ENCODE peak calls at places on chromosome X, in eight cellular contexts. One of them, this sample, is unnamed.

GRCh38 chrX:15474058-15474457 is 19.1 kb downstream of the PIR start:
- DNase-seq in activated B cell treated with CpG ODN at 0.5 μM for 24 hours: no peak
- DNase-seq in testis: no peak
- DNase-seq in CD4-positive, alpha-beta T cell: no peak
- DNase-seq in neural progenitor cell: no peak
- DNase-seq in SK-N-SH: no peak
- DNase-seq in coronary artery: no peak
- DNase-seq in CD8-positive, alpha-beta T cell: no peak
- DNase-seq in this sample: no peak

GRCh38 chrX:115387327-115387726 is 97.8 kb downstream of the LUZP4 start:
- DNase-seq in testis: no peak
- DNase-seq in SK-N-SH: no peak
- DNase-seq in neural progenitor cell: no peak
- DNase-seq in activated B cell treated with CpG ODN at 0.5 μM for 24 hours: no peak
- DNase-seq in CD8-positive, alpha-beta T cell: no peak
- DNase-seq in coronary artery: no peak
- DNase-seq in CD4-positive, alpha-beta T cell: no peak
- DNase-seq in this sample: no peak

GRCh38 chrX:72238183-72238582 is 644 bp downstream of the ERCC6L start:
- DNase-seq in activated B cell treated with CpG ODN at 0.5 μM for 24 hours: no peak
- DNase-seq in testis: no peak
- DNase-seq in neural progenitor cell: no peak
- DNase-seq in CD4-positive, alpha-beta T cell: no peak
- DNase-seq in SK-N-SH: no peak
- DNase-seq in coronary artery: no peak
- DNase-seq in CD8-positive, alpha-beta T cell: no peak
- DNase-seq in this sample: no peak

GRCh38 chrX:39957816-39958561 is 139.8 kb downstream of the BCOR start:
- DNase-seq in activated B cell treated with CpG ODN at 0.5 μM for 24 hours: no peak
- DNase-seq in testis: no peak
- DNase-seq in SK-N-SH: no peak
- DNase-seq in coronary artery: no peak
- DNase-seq in neural progenitor cell: no peak
- DNase-seq in CD8-positive, alpha-beta T cell: no peak
- DNase-seq in CD4-positive, alpha-beta T cell: no peak
- DNase-seq in this sample: no peak

GRCh38 chrX:35890699-35891098 is 28.8 kb upstream of the CFAP47 start:
- DNase-seq in coronary artery: no peak
- DNase-seq in CD4-positive, alpha-beta T cell: no peak
- DNase-seq in SK-N-SH: peak
- DNase-seq in CD8-positive, alpha-beta T cell: no peak
- DNase-seq in activated B cell treated with CpG ODN at 0.5 μM for 24 hours: no peak
- DNase-seq in testis: peak
- DNase-seq in neural progenitor cell: peak
- DNase-seq in this sample: no peak

GRCh38 chrX:69318651-69319305 is 153.5 kb upstream of the PJA1 start:
- DNase-seq in testis: no peak
- DNase-seq in CD8-positive, alpha-beta T cell: no peak
- DNase-seq in activated B cell treated with CpG ODN at 0.5 μM for 24 hours: no peak
- DNase-seq in CD4-positive, alpha-beta T cell: no peak
- DNase-seq in SK-N-SH: peak
- DNase-seq in neural progenitor cell: no peak
- DNase-seq in coronary artery: peak
- DNase-seq in this sample: no peak

GRCh38 chrX:118730500-118731247 is 3.3 kb downstream of the IL13RA1 start:
- DNase-seq in CD4-positive, alpha-beta T cell: no peak
- DNase-seq in CD8-positive, alpha-beta T cell: no peak
- DNase-seq in neural progenitor cell: no peak
- DNase-seq in SK-N-SH: no peak
- DNase-seq in activated B cell treated with CpG ODN at 0.5 μM for 24 hours: no peak
- DNase-seq in coronary artery: no peak
- DNase-seq in testis: no peak
- DNase-seq in this sample: no peak

GRCh38 chrX:10447577-10448214 is 172.7 kb downstream of the MID1 start:
- DNase-seq in CD8-positive, alpha-beta T cell: no peak
- DNase-seq in CD4-positive, alpha-beta T cell: no peak
- DNase-seq in testis: no peak
- DNase-seq in neural progenitor cell: no peak
- DNase-seq in activated B cell treated with CpG ODN at 0.5 μM for 24 hours: no peak
- DNase-seq in coronary artery: no peak
- DNase-seq in SK-N-SH: no peak
- DNase-seq in this sample: no peak

GRCh38 chrX:18537068-18537467 is 111.7 kb downstream of the CDKL5 start:
- DNase-seq in CD4-positive, alpha-beta T cell: no peak
- DNase-seq in neural progenitor cell: no peak
- DNase-seq in activated B cell treated with CpG ODN at 0.5 μM for 24 hours: no peak
- DNase-seq in coronary artery: no peak
- DNase-seq in SK-N-SH: no peak
- DNase-seq in CD8-positive, alpha-beta T cell: no peak
- DNase-seq in testis: no peak
- DNase-seq in this sample: no peak

GRCh38 chrX:125295337-125295736 is 24.3 kb upstream of the TEX13C start:
- DNase-seq in testis: no peak
- DNase-seq in CD8-positive, alpha-beta T cell: no peak
- DNase-seq in CD4-positive, alpha-beta T cell: no peak
- DNase-seq in coronary artery: no peak
- DNase-seq in SK-N-SH: no peak
- DNase-seq in activated B cell treated with CpG ODN at 0.5 μM for 24 hours: no peak
- DNase-seq in neural progenitor cell: no peak
- DNase-seq in this sample: no peak

GRCh38 chrX:87798039-87798438 is 280.4 kb downstream of the KLHL4 start:
- DNase-seq in coronary artery: no peak
- DNase-seq in testis: no peak
- DNase-seq in SK-N-SH: no peak
- DNase-seq in activated B cell treated with CpG ODN at 0.5 μM for 24 hours: no peak
- DNase-seq in CD4-positive, alpha-beta T cell: no peak
- DNase-seq in neural progenitor cell: no peak
- DNase-seq in CD8-positive, alpha-beta T cell: no peak
- DNase-seq in this sample: no peak

GRCh38 chrX:123743312-123743711 is 10.5 kb upstream of the THOC2 start:
- DNase-seq in CD4-positive, alpha-beta T cell: no peak
- DNase-seq in coronary artery: no peak
- DNase-seq in neural progenitor cell: no peak
- DNase-seq in SK-N-SH: no peak
- DNase-seq in testis: no peak
- DNase-seq in CD8-positive, alpha-beta T cell: no peak
- DNase-seq in activated B cell treated with CpG ODN at 0.5 μM for 24 hours: no peak
- DNase-seq in this sample: no peak

GRCh38 chrX:16771483-16772398 is 14.5 kb upstream of the TXLNG start:
- DNase-seq in neural progenitor cell: peak
- DNase-seq in testis: no peak
- DNase-seq in CD8-positive, alpha-beta T cell: no peak
- DNase-seq in CD4-positive, alpha-beta T cell: no peak
- DNase-seq in coronary artery: no peak
- DNase-seq in activated B cell treated with CpG ODN at 0.5 μM for 24 hours: no peak
- DNase-seq in SK-N-SH: peak
- DNase-seq in this sample: no peak

GRCh38 chrX:48540015-48540350 is 469 bp downstream of the TBC1D25 start:
- DNase-seq in neural progenitor cell: no peak
- DNase-seq in activated B cell treated with CpG ODN at 0.5 μM for 24 hours: no peak
- DNase-seq in CD4-positive, alpha-beta T cell: peak
- DNase-seq in coronary artery: peak
- DNase-seq in SK-N-SH: peak
- DNase-seq in testis: peak
- DNase-seq in CD8-positive, alpha-beta T cell: peak
- DNase-seq in this sample: peak

GRCh38 chrX:31590581-31591113 is 518.8 kb upstream of the FTHL17 start:
- DNase-seq in testis: no peak
- DNase-seq in CD8-positive, alpha-beta T cell: no peak
- DNase-seq in neural progenitor cell: no peak
- DNase-seq in coronary artery: no peak
- DNase-seq in CD4-positive, alpha-beta T cell: no peak
- DNase-seq in activated B cell treated with CpG ODN at 0.5 μM for 24 hours: no peak
- DNase-seq in SK-N-SH: no peak
- DNase-seq in this sample: no peak

GRCh38 chrX:71183341-71183740 is 38.7 kb downstream of the NLGN3 start:
- DNase-seq in CD4-positive, alpha-beta T cell: no peak
- DNase-seq in testis: no peak
- DNase-seq in neural progenitor cell: peak
- DNase-seq in CD8-positive, alpha-beta T cell: no peak
- DNase-seq in activated B cell treated with CpG ODN at 0.5 μM for 24 hours: no peak
- DNase-seq in SK-N-SH: no peak
- DNase-seq in coronary artery: no peak
- DNase-seq in this sample: no peak

GRCh38 chrX:107675365-107675654 is 47.0 kb downstream of the PRPS1 start:
- DNase-seq in CD8-positive, alpha-beta T cell: no peak
- DNase-seq in SK-N-SH: no peak
- DNase-seq in CD4-positive, alpha-beta T cell: no peak
- DNase-seq in activated B cell treated with CpG ODN at 0.5 μM for 24 hours: no peak
- DNase-seq in testis: no peak
- DNase-seq in coronary artery: no peak
- DNase-seq in neural progenitor cell: no peak
- DNase-seq in this sample: no peak

GRCh38 chrX:68646421-68646820 is 1.0 kb upstream of the STARD8 start:
- DNase-seq in neural progenitor cell: no peak
- DNase-seq in SK-N-SH: no peak
- DNase-seq in testis: no peak
- DNase-seq in CD8-positive, alpha-beta T cell: no peak
- DNase-seq in CD4-positive, alpha-beta T cell: no peak
- DNase-seq in activated B cell treated with CpG ODN at 0.5 μM for 24 hours: no peak
- DNase-seq in coronary artery: no peak
- DNase-seq in this sample: no peak

GRCh38 chrX:78104447-78105176 is 564 bp downstream of the PGK1 start:
- DNase-seq in CD8-positive, alpha-beta T cell: peak
- DNase-seq in activated B cell treated with CpG ODN at 0.5 μM for 24 hours: no peak
- DNase-seq in CD4-positive, alpha-beta T cell: no peak
- DNase-seq in testis: peak
- DNase-seq in coronary artery: peak
- DNase-seq in SK-N-SH: peak
- DNase-seq in neural progenitor cell: peak
- DNase-seq in this sample: peak

GRCh38 chrX:23634181-23634580 is 33.1 kb upstream of the PRDX4 start:
- DNase-seq in CD4-positive, alpha-beta T cell: no peak
- DNase-seq in neural progenitor cell: no peak
- DNase-seq in activated B cell treated with CpG ODN at 0.5 μM for 24 hours: no peak
- DNase-seq in CD8-positive, alpha-beta T cell: no peak
- DNase-seq in testis: no peak
- DNase-seq in SK-N-SH: peak
- DNase-seq in coronary artery: no peak
- DNase-seq in this sample: no peak

GRCh38 chrX:28590394-28590793 is 3.1 kb downstream of the IL1RAPL1 start:
- DNase-seq in coronary artery: no peak
- DNase-seq in neural progenitor cell: peak
- DNase-seq in activated B cell treated with CpG ODN at 0.5 μM for 24 hours: no peak
- DNase-seq in SK-N-SH: no peak
- DNase-seq in testis: no peak
- DNase-seq in CD4-positive, alpha-beta T cell: no peak
- DNase-seq in CD8-positive, alpha-beta T cell: no peak
- DNase-seq in this sample: no peak

GRCh38 chrX:106608016-106608415 is 3.8 kb upstream of the RADX start:
- DNase-seq in activated B cell treated with CpG ODN at 0.5 μM for 24 hours: no peak
- DNase-seq in CD8-positive, alpha-beta T cell: peak
- DNase-seq in coronary artery: no peak
- DNase-seq in neural progenitor cell: peak
- DNase-seq in testis: no peak
- DNase-seq in SK-N-SH: no peak
- DNase-seq in CD4-positive, alpha-beta T cell: no peak
- DNase-seq in this sample: no peak

GRCh38 chrX:154596290-154596929 is 11.5 kb downstream of the CTAG1A start:
- DNase-seq in testis: no peak
- DNase-seq in activated B cell treated with CpG ODN at 0.5 μM for 24 hours: no peak
- DNase-seq in coronary artery: peak
- DNase-seq in CD8-positive, alpha-beta T cell: no peak
- DNase-seq in neural progenitor cell: peak
- DNase-seq in CD4-positive, alpha-beta T cell: no peak
- DNase-seq in SK-N-SH: no peak
- DNase-seq in this sample: no peak
- TF ChIP-seq CTCF in testis: no peak
- TF ChIP-seq CTCF in activated B cell treated with CpG ODN at 0.5 μM for 24 hours: no peak
- TF ChIP-seq CTCF in coronary artery: no peak
- TF ChIP-seq CTCF in CD8-positive, alpha-beta T cell: no peak
- TF ChIP-seq CTCF in neural progenitor cell: no peak
- TF ChIP-seq CTCF in CD4-positive, alpha-beta T cell: no peak
- TF ChIP-seq CTCF in SK-N-SH: no peak
- TF ChIP-seq CTCF in this sample: no peak

DNA sequence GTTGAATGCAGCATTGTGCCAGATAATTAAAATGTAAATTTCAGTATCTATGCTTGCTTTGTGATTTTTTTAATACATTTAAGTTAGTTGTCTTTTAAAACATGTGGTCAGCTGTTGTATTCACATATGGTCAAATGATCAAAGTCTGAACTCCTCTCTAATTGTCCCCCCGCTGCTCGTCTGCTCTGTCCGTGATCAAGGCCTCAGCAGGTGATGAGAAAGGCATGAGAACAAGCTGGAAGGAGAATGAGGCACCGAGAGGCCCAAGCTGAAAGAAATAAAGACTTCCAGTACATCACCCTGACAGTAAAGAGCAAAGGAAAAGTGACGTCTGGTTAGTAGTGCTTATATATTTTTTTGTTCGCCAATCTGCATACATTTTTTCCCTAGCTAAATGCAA is 181.3 kb downstream of the ZIC3 start:
- DNase-seq in coronary artery: no peak
- DNase-seq in CD4-positive, alpha-beta T cell: no peak
- DNase-seq in testis: no peak
- DNase-seq in neural progenitor cell: peak
- DNase-seq in CD8-positive, alpha-beta T cell: no peak
- DNase-seq in SK-N-SH: no peak
- DNase-seq in activated B cell treated with CpG ODN at 0.5 μM for 24 hours: no peak
- DNase-seq in this sample: no peak
- TF ChIP-seq CTCF in coronary artery: no peak
- TF ChIP-seq CTCF in CD4-positive, alpha-beta T cell: no peak
- TF ChIP-seq CTCF in testis: no peak
- TF ChIP-seq CTCF in neural progenitor cell: no peak
- TF ChIP-seq CTCF in CD8-positive, alpha-beta T cell: no peak
- TF ChIP-seq CTCF in SK-N-SH: no peak
- TF ChIP-seq CTCF in activated B cell treated with CpG ODN at 0.5 μM for 24 hours: no peak
- TF ChIP-seq CTCF in this sample: no peak

GRCh38 chrX:129609395-129609794 is 45.4 kb downstream of the APLN start:
- DNase-seq in CD8-positive, alpha-beta T cell: no peak
- DNase-seq in coronary artery: no peak
- DNase-seq in neural progenitor cell: no peak
- DNase-seq in activated B cell treated with CpG ODN at 0.5 μM for 24 hours: no peak
- DNase-seq in CD4-positive, alpha-beta T cell: no peak
- DNase-seq in SK-N-SH: no peak
- DNase-seq in testis: no peak
- DNase-seq in this sample: no peak
- TF ChIP-seq CTCF in CD8-positive, alpha-beta T cell: no peak
- TF ChIP-seq CTCF in coronary artery: no peak
- TF ChIP-seq CTCF in neural progenitor cell: no peak
- TF ChIP-seq CTCF in activated B cell treated with CpG ODN at 0.5 μM for 24 hours: no peak
- TF ChIP-seq CTCF in CD4-positive, alpha-beta T cell: no peak
- TF ChIP-seq CTCF in SK-N-SH: peak
- TF ChIP-seq CTCF in testis: no peak
- TF ChIP-seq CTCF in this sample: no peak

DNA sequence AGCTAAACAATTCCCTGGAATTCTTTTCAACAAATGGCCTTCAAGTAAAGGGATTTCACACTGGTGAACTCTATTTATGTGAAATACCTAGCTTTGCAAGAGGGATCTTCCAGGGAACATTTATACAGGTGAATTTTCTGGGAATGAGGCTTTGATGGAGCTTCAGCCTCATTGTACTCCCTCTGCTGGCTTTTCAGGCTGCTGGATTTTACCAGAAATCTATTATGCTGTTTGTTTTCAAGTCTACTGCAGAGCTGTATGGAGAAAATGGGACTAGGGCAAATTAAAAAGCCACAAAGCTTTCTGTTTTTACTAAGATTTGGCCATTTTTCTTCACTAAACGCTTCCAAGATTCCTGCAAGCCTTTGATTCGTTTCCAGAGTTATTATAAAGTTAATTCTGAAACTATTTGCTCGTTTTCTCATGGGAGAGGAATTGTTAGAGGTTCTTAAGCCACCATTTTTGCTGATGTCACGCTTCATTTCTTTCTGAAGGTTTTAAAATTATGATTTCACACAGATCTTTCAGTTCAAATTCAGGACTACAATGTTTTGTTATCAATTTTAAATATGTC is 31.6 kb downstream of the KDM6A start:
- DNase-seq in activated B cell treated with CpG ODN at 0.5 μM for 24 hours: no peak
- DNase-seq in neural progenitor cell: peak
- DNase-seq in SK-N-SH: no peak
- DNase-seq in coronary artery: no peak
- DNase-seq in CD4-positive, alpha-beta T cell: no peak
- DNase-seq in CD8-positive, alpha-beta T cell: no peak
- DNase-seq in testis: no peak
- DNase-seq in this sample: no peak
- TF ChIP-seq CTCF in activated B cell treated with CpG ODN at 0.5 μM for 24 hours: no peak
- TF ChIP-seq CTCF in neural progenitor cell: peak
- TF ChIP-seq CTCF in SK-N-SH: peak
- TF ChIP-seq CTCF in coronary artery: no peak
- TF ChIP-seq CTCF in CD4-positive, alpha-beta T cell: no peak
- TF ChIP-seq CTCF in CD8-positive, alpha-beta T cell: no peak
- TF ChIP-seq CTCF in testis: no peak
- TF ChIP-seq CTCF in this sample: no peak

This sample was measured in CD14-positive monocyte.